ENCODE peak calls at places on chromosomes 2 and 18, in eight cellular contexts. One of them, this sample, is unnamed.

GRCh38 chr2:55914786-55915185 is 8.8 kb downstream of the EFEMP1 start:
- DNase-seq in neuronal stem cell: no peak
- DNase-seq in heart right ventricle: no peak
- DNase-seq in thyroid gland: no peak
- DNase-seq in thoracic aorta: no peak
- DNase-seq in left lung: no peak
- DNase-seq in CD4-positive, CD25-positive, alpha-beta regulatory T cell: no peak
- DNase-seq in adrenal gland: no peak
- DNase-seq in this sample: no peak

GRCh38 chr18:64116806-64117205 is 32.1 kb downstream of the LINC00305 start:
- DNase-seq in neuronal stem cell: no peak
- DNase-seq in heart right ventricle: no peak
- DNase-seq in thyroid gland: no peak
- DNase-seq in thoracic aorta: no peak
- DNase-seq in left lung: no peak
- DNase-seq in CD4-positive, CD25-positive, alpha-beta regulatory T cell: no peak
- DNase-seq in adrenal gland: no peak
- DNase-seq in this sample: no peak

GRCh38 chr2:109623297-109623696 is 9.1 kb downstream of the SOWAHC start:
- DNase-seq in neuronal stem cell: no peak
- DNase-seq in heart right ventricle: no peak
- DNase-seq in thyroid gland: no peak
- DNase-seq in thoracic aorta: no peak
- DNase-seq in left lung: no peak
- DNase-seq in CD4-positive, CD25-positive, alpha-beta regulatory T cell: no peak
- DNase-seq in adrenal gland: no peak
- DNase-seq in this sample: no peak

GRCh38 chr2:218981390-218982311 is 3.3 kb downstream of the FEV start:
- DNase-seq in neuronal stem cell: no peak
- DNase-seq in heart right ventricle: no peak
- DNase-seq in thyroid gland: peak; percentile 22
- DNase-seq in thoracic aorta: no peak
- DNase-seq in left lung: no peak
- DNase-seq in CD4-positive, CD25-positive, alpha-beta regulatory T cell: peak; percentile 17
- DNase-seq in adrenal gland: peak; percentile 31
- DNase-seq in this sample: no peak

GRCh38 chr2:118221952-118222594 is 133.8 kb downstream of the INSIG2 start:
- DNase-seq in neuronal stem cell: peak; percentile 52
- DNase-seq in heart right ventricle: no peak
- DNase-seq in thyroid gland: peak; percentile 18
- DNase-seq in thoracic aorta: no peak
- DNase-seq in left lung: no peak
- DNase-seq in CD4-positive, CD25-positive, alpha-beta regulatory T cell: peak; percentile 12
- DNase-seq in adrenal gland: peak; percentile 31
- DNase-seq in this sample: peak; percentile 29

GRCh38 chr2:16254356-16254965 is 314.1 kb downstream of the MYCN start:
- DNase-seq in neuronal stem cell: no peak
- DNase-seq in heart right ventricle: no peak
- DNase-seq in thyroid gland: no peak
- DNase-seq in thoracic aorta: no peak
- DNase-seq in left lung: no peak
- DNase-seq in CD4-positive, CD25-positive, alpha-beta regulatory T cell: no peak
- DNase-seq in adrenal gland: no peak
- DNase-seq in this sample: no peak

GRCh38 chr2:71687412-71687811 is 234.1 kb downstream of the DYSF start:
- DNase-seq in neuronal stem cell: no peak
- DNase-seq in heart right ventricle: no peak
- DNase-seq in thyroid gland: no peak
- DNase-seq in thoracic aorta: no peak
- DNase-seq in left lung: peak; percentile 24
- DNase-seq in CD4-positive, CD25-positive, alpha-beta regulatory T cell: no peak
- DNase-seq in adrenal gland: peak; percentile 1
- DNase-seq in this sample: no peak

GRCh38 chr2:29627366-29627765 is 294.0 kb downstream of the ALK start:
- DNase-seq in neuronal stem cell: no peak
- DNase-seq in heart right ventricle: no peak
- DNase-seq in thyroid gland: no peak
- DNase-seq in thoracic aorta: no peak
- DNase-seq in left lung: no peak
- DNase-seq in CD4-positive, CD25-positive, alpha-beta regulatory T cell: no peak
- DNase-seq in adrenal gland: no peak
- DNase-seq in this sample: no peak

GRCh38 chr2:209525834-209526281 is 102.0 kb downstream of the MAP2 start:
- DNase-seq in neuronal stem cell: no peak
- DNase-seq in heart right ventricle: no peak
- DNase-seq in thyroid gland: no peak
- DNase-seq in thoracic aorta: no peak
- DNase-seq in left lung: no peak
- DNase-seq in CD4-positive, CD25-positive, alpha-beta regulatory T cell: no peak
- DNase-seq in adrenal gland: no peak
- DNase-seq in this sample: no peak

GRCh38 chr2:64987001-64987962 is 1.9 kb upstream of the SLC1A4 start:
- DNase-seq in neuronal stem cell: no peak
- DNase-seq in heart right ventricle: no peak
- DNase-seq in thyroid gland: no peak
- DNase-seq in thoracic aorta: no peak
- DNase-seq in left lung: no peak
- DNase-seq in CD4-positive, CD25-positive, alpha-beta regulatory T cell: no peak
- DNase-seq in adrenal gland: no peak
- DNase-seq in this sample: peak; percentile 40

GRCh38 chr2:37669500-37669899 is 1.9 kb downstream of the CDC42EP3 start:
- DNase-seq in neuronal stem cell: no peak
- DNase-seq in heart right ventricle: no peak
- DNase-seq in thyroid gland: no peak
- DNase-seq in thoracic aorta: no peak
- DNase-seq in left lung: no peak
- DNase-seq in CD4-positive, CD25-positive, alpha-beta regulatory T cell: no peak
- DNase-seq in adrenal gland: no peak
- DNase-seq in this sample: no peak

GRCh38 chr18:13103366-13103765 is 112.2 kb downstream of the CEP192 start:
- DNase-seq in neuronal stem cell: no peak
- DNase-seq in heart right ventricle: no peak
- DNase-seq in thyroid gland: no peak
- DNase-seq in thoracic aorta: no peak
- DNase-seq in left lung: no peak
- DNase-seq in CD4-positive, CD25-positive, alpha-beta regulatory T cell: no peak
- DNase-seq in adrenal gland: no peak
- DNase-seq in this sample: no peak

GRCh38 chr2:101012706-101013181 is 10.7 kb downstream of the RPL31 start:
- DNase-seq in neuronal stem cell: peak; percentile 52
- DNase-seq in heart right ventricle: no peak
- DNase-seq in thyroid gland: peak; percentile 20
- DNase-seq in thoracic aorta: no peak
- DNase-seq in left lung: no peak
- DNase-seq in CD4-positive, CD25-positive, alpha-beta regulatory T cell: peak; percentile 31
- DNase-seq in adrenal gland: no peak
- DNase-seq in this sample: peak; percentile 48

GRCh38 chr2:69083126-69083733 is 70.3 kb downstream of the ANTXR1 start:
- DNase-seq in neuronal stem cell: no peak
- DNase-seq in heart right ventricle: no peak
- DNase-seq in thyroid gland: no peak
- DNase-seq in thoracic aorta: no peak
- DNase-seq in left lung: no peak
- DNase-seq in CD4-positive, CD25-positive, alpha-beta regulatory T cell: no peak
- DNase-seq in adrenal gland: peak; percentile 43
- DNase-seq in this sample: no peak

GRCh38 chr2:118847447-118848172 is at the start of gene EN1:
- DNase-seq in neuronal stem cell: peak; percentile 54
- DNase-seq in heart right ventricle: no peak
- DNase-seq in thyroid gland: no peak
- DNase-seq in thoracic aorta: no peak
- DNase-seq in left lung: no peak
- DNase-seq in CD4-positive, CD25-positive, alpha-beta regulatory T cell: no peak
- DNase-seq in adrenal gland: no peak
- DNase-seq in this sample: no peak

GRCh38 chr18:23237524-23238151 is 102.4 kb downstream of the CABLES1 start:
- DNase-seq in neuronal stem cell: no peak
- DNase-seq in heart right ventricle: peak; percentile 54
- DNase-seq in thyroid gland: peak; percentile 60
- DNase-seq in thoracic aorta: peak; percentile 13
- DNase-seq in left lung: peak; percentile 88
- DNase-seq in CD4-positive, CD25-positive, alpha-beta regulatory T cell: no peak
- DNase-seq in adrenal gland: peak; percentile 27
- DNase-seq in this sample: no peak

GRCh38 chr2:69816923-69817542 is 12.4 kb upstream of the GMCL1 start:
- DNase-seq in neuronal stem cell: peak; percentile 77
- DNase-seq in heart right ventricle: no peak
- DNase-seq in thyroid gland: peak; percentile 81
- DNase-seq in thoracic aorta: peak; percentile 40
- DNase-seq in left lung: no peak
- DNase-seq in CD4-positive, CD25-positive, alpha-beta regulatory T cell: peak; percentile 65
- DNase-seq in adrenal gland: peak; percentile 83
- DNase-seq in this sample: peak; percentile 79

GRCh38 chr2:112155331-112156151 is 17.4 kb downstream of the FBLN7 start:
- DNase-seq in neuronal stem cell: no peak
- DNase-seq in heart right ventricle: no peak
- DNase-seq in thyroid gland: no peak
- DNase-seq in thoracic aorta: no peak
- DNase-seq in left lung: no peak
- DNase-seq in CD4-positive, CD25-positive, alpha-beta regulatory T cell: peak; percentile 16
- DNase-seq in adrenal gland: no peak
- DNase-seq in this sample: peak; percentile 48

GRCh38 chr2:239394346-239394945 is 6.4 kb downstream of the HDAC4 start:
- DNase-seq in neuronal stem cell: no peak
- DNase-seq in heart right ventricle: no peak
- DNase-seq in thyroid gland: peak; percentile 89
- DNase-seq in thoracic aorta: no peak
- DNase-seq in left lung: peak; percentile 65
- DNase-seq in CD4-positive, CD25-positive, alpha-beta regulatory T cell: no peak
- DNase-seq in adrenal gland: peak; percentile 17
- DNase-seq in this sample: no peak

GRCh38 chr2:102041351-102041750 is 49.6 kb downstream of the IL1R2 start:
- DNase-seq in neuronal stem cell: no peak
- DNase-seq in heart right ventricle: no peak
- DNase-seq in thyroid gland: peak; percentile 26
- DNase-seq in thoracic aorta: no peak
- DNase-seq in left lung: no peak
- DNase-seq in CD4-positive, CD25-positive, alpha-beta regulatory T cell: no peak
- DNase-seq in adrenal gland: peak; percentile 67
- DNase-seq in this sample: no peak

GRCh38 chr2:210363261-210363660 is 48.3 kb upstream of the MYL1 start:
- DNase-seq in neuronal stem cell: no peak
- DNase-seq in heart right ventricle: no peak
- DNase-seq in thyroid gland: no peak
- DNase-seq in thoracic aorta: no peak
- DNase-seq in left lung: no peak
- DNase-seq in CD4-positive, CD25-positive, alpha-beta regulatory T cell: no peak
- DNase-seq in adrenal gland: no peak
- DNase-seq in this sample: no peak

GRCh38 chr2:174335605-174336402 is 1.1 kb downstream of the SP9 start:
- DNase-seq in neuronal stem cell: peak; percentile 50
- DNase-seq in heart right ventricle: no peak
- DNase-seq in thyroid gland: peak; percentile 13
- DNase-seq in thoracic aorta: no peak
- DNase-seq in left lung: peak; percentile 79
- DNase-seq in CD4-positive, CD25-positive, alpha-beta regulatory T cell: no peak
- DNase-seq in adrenal gland: no peak
- DNase-seq in this sample: no peak

GRCh38 chr18:34493099-34493544 is 217.0 kb upstream of the DTNA start:
- DNase-seq in neuronal stem cell: peak; percentile 48
- DNase-seq in heart right ventricle: peak; percentile 74
- DNase-seq in thyroid gland: peak; percentile 93
- DNase-seq in thoracic aorta: peak; percentile 69
- DNase-seq in left lung: peak; percentile 79
- DNase-seq in CD4-positive, CD25-positive, alpha-beta regulatory T cell: no peak
- DNase-seq in adrenal gland: peak; percentile 71
- DNase-seq in this sample: no peak

GRCh38 chr2:198101688-198102087 is 297.3 kb downstream of the PLCL1 start:
- DNase-seq in neuronal stem cell: no peak
- DNase-seq in heart right ventricle: no peak
- DNase-seq in thyroid gland: no peak
- DNase-seq in thoracic aorta: no peak
- DNase-seq in left lung: no peak
- DNase-seq in CD4-positive, CD25-positive, alpha-beta regulatory T cell: no peak
- DNase-seq in adrenal gland: no peak
- DNase-seq in this sample: no peak
- H3K9me3 ChIP-seq in neuronal stem cell: no peaks in the 10 kb centered on the region
- H3K9me3 ChIP-seq in heart right ventricle: no peaks in the 10 kb centered on the region
- H3K9me3 ChIP-seq in thyroid gland: no peaks in the 10 kb centered on the region
- H3K9me3 ChIP-seq in thoracic aorta: no peaks in the 10 kb centered on the region
- H3K9me3 ChIP-seq in left lung: no peaks in the 10 kb centered on the region
- H3K9me3 ChIP-seq in CD4-positive, CD25-positive, alpha-beta regulatory T cell: no peaks in the 10 kb centered on the region
- H3K9me3 ChIP-seq in adrenal gland: no peaks in the 10 kb centered on the region
- H3K9me3 ChIP-seq in this sample: no peaks in the 10 kb centered on the region

GRCh38 chr2:160108231-160108630 is 45.8 kb upstream of the PLA2R1 start:
- DNase-seq in neuronal stem cell: no peak
- DNase-seq in heart right ventricle: no peak
- DNase-seq in thyroid gland: no peak
- DNase-seq in thoracic aorta: no peak
- DNase-seq in left lung: no peak
- DNase-seq in CD4-positive, CD25-positive, alpha-beta regulatory T cell: no peak
- DNase-seq in adrenal gland: no peak
- DNase-seq in this sample: no peak
- H3K27ac ChIP-seq in neuronal stem cell: no peak overlapping the region
- H3K27ac ChIP-seq in heart right ventricle: no peak overlapping the region
- H3K27ac ChIP-seq in thyroid gland: no peak overlapping the region
- H3K27ac ChIP-seq in thoracic aorta: no peak overlapping the region
- H3K27ac ChIP-seq in left lung: no peak overlapping the region
- H3K27ac ChIP-seq in CD4-positive, CD25-positive, alpha-beta regulatory T cell: no peak overlapping the region
- H3K27ac ChIP-seq in adrenal gland: no peak overlapping the region
- H3K27ac ChIP-seq in this sample: no peak overlapping the region

GRCh38 chr2:2704380-2705093 is 373.5 kb upstream of the MYT1L start:
- DNase-seq in neuronal stem cell: no peak
- DNase-seq in heart right ventricle: no peak
- DNase-seq in thyroid gland: no peak
- DNase-seq in thoracic aorta: no peak
- DNase-seq in left lung: no peak
- DNase-seq in CD4-positive, CD25-positive, alpha-beta regulatory T cell: no peak
- DNase-seq in adrenal gland: no peak
- DNase-seq in this sample: no peak
- H3K9me3 ChIP-seq in neuronal stem cell: no peaks in the 10 kb centered on the region
- H3K9me3 ChIP-seq in heart right ventricle: no peaks in the 10 kb centered on the region
- H3K9me3 ChIP-seq in thyroid gland: no peaks in the 10 kb centered on the region
- H3K9me3 ChIP-seq in thoracic aorta: no peaks in the 10 kb centered on the region
- H3K9me3 ChIP-seq in left lung: no peaks in the 10 kb centered on the region
- H3K9me3 ChIP-seq in CD4-positive, CD25-positive, alpha-beta regulatory T cell: no peaks in the 10 kb centered on the region
- H3K9me3 ChIP-seq in adrenal gland: no peaks in the 10 kb centered on the region
- H3K9me3 ChIP-seq in this sample: no peaks in the 10 kb centered on the region

DNA sequence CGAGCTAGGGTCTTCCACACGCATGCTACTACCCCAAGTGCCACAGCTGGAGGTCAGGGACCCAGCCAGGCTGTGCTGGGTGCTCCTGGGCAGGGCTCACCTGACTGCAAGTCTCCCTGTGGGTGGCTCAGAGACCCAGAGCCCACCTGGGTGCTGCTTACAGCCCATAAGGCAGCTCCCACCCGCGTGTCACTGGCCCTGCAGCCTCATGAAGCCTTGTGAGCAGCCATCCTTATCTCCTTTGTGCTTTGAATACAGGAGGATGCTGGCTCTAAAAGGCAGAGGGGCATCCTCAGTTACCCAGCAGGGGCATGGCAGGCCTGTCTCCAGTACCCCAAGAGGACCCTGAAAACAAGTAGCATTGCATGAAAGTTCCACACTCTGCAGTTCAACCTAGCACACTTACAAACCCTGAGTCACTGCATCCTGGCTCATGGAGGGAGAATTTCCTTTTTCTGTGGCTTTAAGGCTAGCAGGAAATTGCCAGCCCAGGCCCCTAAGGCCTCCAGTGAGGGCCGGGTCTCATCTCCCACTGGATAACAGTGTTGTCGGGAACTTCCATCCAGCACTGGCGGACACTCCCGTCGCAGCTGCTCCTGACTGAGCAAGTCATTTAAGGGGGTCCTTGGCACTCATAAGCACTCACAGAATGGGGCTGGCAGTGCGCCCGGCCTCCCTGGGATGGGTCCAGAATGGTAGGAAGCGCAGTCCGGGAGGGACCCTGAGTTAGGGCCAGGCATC is 137.1 kb downstream of the RPIA start:
- DNase-seq in neuronal stem cell: no peak
- DNase-seq in heart right ventricle: peak; percentile 73
- DNase-seq in thyroid gland: no peak
- DNase-seq in thoracic aorta: no peak
- DNase-seq in left lung: no peak
- DNase-seq in CD4-positive, CD25-positive, alpha-beta regulatory T cell: no peak
- DNase-seq in adrenal gland: no peak
- DNase-seq in this sample: no peak
- H3K27ac ChIP-seq in neuronal stem cell: no peak overlapping the region
- H3K27ac ChIP-seq in heart right ventricle: peak overlapping the region; percentile 50
- H3K27ac ChIP-seq in thyroid gland: no peak overlapping the region
- H3K27ac ChIP-seq in thoracic aorta: no peak overlapping the region
- H3K27ac ChIP-seq in left lung: no peak overlapping the region
- H3K27ac ChIP-seq in CD4-positive, CD25-positive, alpha-beta regulatory T cell: no peak overlapping the region
- H3K27ac ChIP-seq in adrenal gland: no peak overlapping the region
- H3K27ac ChIP-seq in this sample: no peak overlapping the region

This sample was measured in DND-41.